ENCODE peak calls at places on chromosomes 1 and 21, in seven cellular contexts. D is suprapubic skin, E is spleen, H is HCT116, F is endothelial cell of umbilical vein, A is esophagus muscularis mucosa, G is breast epithelium. J is an unnamed sample.

GRCh38 chr1:158146739-158147138 is 34.0 kb upstream of the CD1D start:
- DNase-seq in D (no peak), E (no peak), H (no peak), F (no peak), A (no peak), G (no peak), J (no peak)

GRCh38 chr1:151728151-151728711 is 6.9 kb downstream of the RIIAD1 start:
- DNase-seq in D (no peak), E (no peak), H (no peak), F (no peak), A (no peak), G (no peak), J (no peak)

GRCh38 chr1:97827887-97828286 is 92.9 kb downstream of the DPYD start:
- DNase-seq in D (no peak), E (no peak), H (no peak), F (no peak), A (no peak), G (no peak), J (no peak)

GRCh38 chr1:32363713-32364112 is 1.4 kb downstream of the TSSK3 start:
- DNase-seq in D (no peak), E (peak; percentile 61), H (no peak), F (no peak), A (no peak), G (peak; percentile 65), J (no peak)

GRCh38 chr1:56535362-56535761 is 44.0 kb downstream of the PLPP3 start:
- DNase-seq in D (no peak), E (no peak), H (no peak), F (no peak), A (no peak), G (no peak), J (no peak)

GRCh38 chr21:29233611-29234540 is 64.8 kb upstream of the BACH1 start:
- DNase-seq in D (no peak), E (no peak), H (no peak), F (no peak), A (no peak), G (no peak), J (no peak)

GRCh38 chr1:159929155-159930051 is 4.1 kb upstream of the TAGLN2 start:
- DNase-seq in D (no peak), E (peak; percentile 83), H (no peak), F (no peak), A (no peak), G (peak; percentile 63), J (peak; percentile 55)

GRCh38 chr1:195604287-195604686 is 1004.0 kb downstream of the KCNT2 start:
- DNase-seq in D (no peak), E (no peak), H (no peak), F (no peak), A (no peak), G (no peak), J (no peak)

GRCh38 chr1:94103608-94104007 is 17.3 kb downstream of the ABCA4 start:
- DNase-seq in D (peak; percentile 17), E (peak; percentile 17), H (no peak), F (no peak), A (no peak), G (no peak), J (no peak)

GRCh38 chr1:40477680-40478057 is 579 bp downstream of the ZFP69 start:
- DNase-seq in D (no peak), E (peak; percentile 70), H (no peak), F (peak; percentile 9), A (no peak), G (no peak), J (no peak)

GRCh38 chr1:104636581-104636980 is 886.9 kb downstream of the AMY1C start:
- DNase-seq in D (no peak), E (no peak), H (no peak), F (no peak), A (no peak), G (no peak), J (no peak)

GRCh38 chr1:243855616-243856318 is 5.7 kb upstream of the AKT3 start:
- DNase-seq in D (no peak), E (no peak), H (no peak), F (no peak), A (no peak), G (no peak), J (no peak)

GRCh38 chr1:243325305-243325890 is 69.6 kb downstream of the SDCCAG8 start:
- DNase-seq in D (no peak), E (no peak), H (peak; percentile 38), F (peak; percentile 79), A (no peak), G (no peak), J (no peak)

GRCh38 chr21:15706686-15707085 is 23.1 kb upstream of the USP25 start:
- DNase-seq in D (no peak), E (no peak), H (peak; percentile 81), F (peak; percentile 95), A (no peak), G (peak; percentile 55), J (peak; percentile 32)

GRCh38 chr21:46314441-46315020 is 9.1 kb downstream of the C21orf58 start:
- DNase-seq in D (no peak), E (no peak), H (no peak), F (no peak), A (no peak), G (no peak), J (no peak)

GRCh38 chr1:232166942-232167341 is 463.0 kb downstream of the SIPA1L2 start:
- DNase-seq in D (no peak), E (no peak), H (no peak), F (no peak), A (peak; percentile 24), G (no peak), J (no peak)

GRCh38 chr1:55418625-55419024 is 203.5 kb upstream of the USP24 start:
- DNase-seq in D (no peak), E (no peak), H (no peak), F (no peak), A (peak; percentile 72), G (no peak), J (no peak)

GRCh38 chr1:226455843-226456242 is 48.0 kb upstream of the PARP1 start:
- DNase-seq in D (no peak), E (no peak), H (no peak), F (no peak), A (no peak), G (no peak), J (no peak)

GRCh38 chr1:94038511-94038910 is 82.4 kb downstream of the ABCA4 start:
- DNase-seq in D (no peak), E (no peak), H (no peak), F (peak; percentile 100), A (no peak), G (no peak), J (no peak)

GRCh38 chr1:236168716-236169429 is 26.5 kb downstream of the GPR137B start:
- DNase-seq in D (peak; percentile 71), E (peak; percentile 75), H (no peak), F (peak; percentile 44), A (no peak), G (peak; percentile 27), J (peak; percentile 52)

GRCh38 chr1:201731592-201731991 is 97.4 kb upstream of the IPO9 start:
- DNase-seq in D (no peak), E (no peak), H (no peak), F (no peak), A (no peak), G (no peak), J (no peak)

GRCh38 chr1:19311503-19311930 is 427 bp downstream of the AKR7A2 start:
- DNase-seq in D (peak; percentile 71), E (no peak), H (no peak), F (no peak), A (no peak), G (no peak), J (no peak)

GRCh38 chr1:7409278-7409677 is 361.8 kb upstream of the VAMP3 start:
- DNase-seq in D (peak; percentile 41), E (peak; percentile 56), H (no peak), F (no peak), A (no peak), G (peak; percentile 5), J (peak; percentile 24)

GRCh38 chr1:150420560-150421265 is 56.8 kb downstream of the RPRD2 start:
- DNase-seq in D (no peak), E (no peak), H (no peak), F (peak; percentile 83), A (no peak), G (no peak), J (no peak)

GRCh38 chr1:48936436-48936835 is 159.7 kb upstream of the BEND5 start:
- DNase-seq in D (no peak), E (no peak), H (no peak), F (no peak), A (no peak), G (no peak), J (no peak)

GRCh38 chr1:25435315-25436103 is 4.8 kb downstream of the MACO1 start:
- DNase-seq in D (no peak), E (no peak), H (no peak), F (peak; percentile 12), A (no peak), G (no peak), J (no peak)

GRCh38 chr1:40059960-40060337 is 19.4 kb downstream of the CAP1 start:
- DNase-seq in D (no peak), E (no peak), H (no peak), F (no peak), A (no peak), G (no peak), J (no peak)

DNA sequence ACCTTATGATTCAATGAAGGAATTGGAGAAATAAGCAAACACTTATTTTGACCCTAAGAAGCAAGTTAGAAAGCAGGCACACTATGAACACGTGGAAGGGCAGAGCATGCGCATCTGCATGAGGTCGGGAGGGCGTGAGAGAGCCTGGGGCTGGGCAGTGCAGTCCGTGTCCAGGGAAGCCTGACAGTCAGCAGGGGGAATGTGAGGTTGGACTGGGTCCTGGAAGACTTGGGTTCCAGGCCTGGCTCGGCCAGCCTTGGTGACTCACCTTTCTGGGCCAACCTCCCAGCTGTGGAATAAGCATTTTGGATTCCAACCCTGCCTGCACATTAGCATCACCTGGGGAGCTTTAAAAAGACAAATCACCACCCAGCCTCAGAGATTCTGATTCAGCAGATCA is 26.6 kb upstream of the LMX1A start:
- DNase-seq in D (peak; percentile 74), E (no peak), H (no peak), F (no peak), A (no peak), G (peak; percentile 48), J (no peak)
- TF ChIP-seq POLR2AphosphoS5 in D (no peak), E (no peak), H (no peak), F (no peak), A (peak; percentile 61), G (no peak), J (no peak)

GRCh38 chr1:214107322-214108096 is 119.7 kb downstream of the PROX1 start:
- DNase-seq in D (no peak), E (peak; percentile 77), H (no peak), F (peak; percentile 63), A (no peak), G (no peak), J (peak; percentile 37)
- TF ChIP-seq CTCF in D (no peak), E (no peak), H (no peak), F (no peak), A (no peak), G (no peak), J (no peak)

GRCh38 chr1:1560178-1560577 is 14.5 kb downstream of the SSU72 start:
- DNase-seq in D (no peak), E (no peak), H (no peak), F (no peak), A (no peak), G (no peak), J (no peak)
- TF ChIP-seq POLR2AphosphoS5 in D (no peak), E (peak; percentile 59), H (no peak), F (no peak), A (no peak), G (no peak), J (no peak)

GRCh38 chr1:84121360-84121759 is 22.7 kb upstream of the PRKACB start:
- DNase-seq in D (no peak), E (no peak), H (no peak), F (no peak), A (no peak), G (no peak), J (no peak)

GRCh38 chr1:84117868-84118267 is 26.2 kb upstream of the PRKACB start:
- DNase-seq in D (no peak), E (no peak), H (no peak), F (no peak), A (no peak), G (no peak), J (no peak)

GRCh38 chr1:84122780-84123382 is 21.2 kb upstream of the PRKACB start:
- DNase-seq in D (no peak), E (no peak), H (no peak), F (peak; percentile 67), A (no peak), G (no peak), J (peak; percentile 59)
- TF ChIP-seq CTCF in D (no peak), E (no peak), H (peak; percentile 82), F (peak; percentile 42), A (peak; percentile 68), G (peak; percentile 31), J (peak; percentile 64)

J was measured in stomach.